ENCODE peak calls at places on chromosomes 1 and 21, in nine cellular contexts. C is KBM-7; D is Jurkat, Clone E6-1; J is GM03348; E is epithelial cell of prostate; O is iPS-NIHi11; F is caudate nucleus; H is GDM1; Q is activated gamma-delta T cell treated with Interleukin-2 at 50 U/mL for 16 hours. K is an unnamed sample.

GRCh38 chr1:40258445-40258769 is 371 bp downstream of the ZMPSTE24 start:
- DNase-seq in O (no peak), J (peak; percentile 23), C (no peak), H (no peak), Q (no peak), E (no peak), D (no peak), F (no peak), K (no peak)

GRCh38 chr1:229812693-229813092 is 186.6 kb downstream of the URB2 start:
- DNase-seq in F (no peak), J (no peak), C (no peak), H (no peak), D (no peak), E (no peak), O (no peak), Q (no peak), K (no peak)

GRCh38 chr1:205073511-205073910 is 10.7 kb downstream of the TMEM81 start:
- DNase-seq in O (no peak), Q (no peak), C (no peak), J (no peak), E (peak; percentile 18), F (no peak), D (no peak), H (no peak), K (peak; percentile 3)

GRCh38 chr1:44254392-44254791 is 41.1 kb downstream of the DMAP1 start:
- DNase-seq in D (peak; percentile 57), H (no peak), J (no peak), Q (no peak), C (no peak), E (no peak), O (no peak), F (no peak), K (no peak)

GRCh38 chr1:226912587-226913176 is 27.4 kb upstream of the COQ8A start:
- DNase-seq in Q (peak; percentile 35), D (no peak), F (peak; percentile 42), O (peak; percentile 86), H (no peak), J (peak; percentile 51), E (no peak), C (no peak), K (peak; percentile 25)

GRCh38 chr1:223702735-223703667 is 9.3 kb upstream of the CAPN2 start:
- DNase-seq in F (no peak), O (no peak), J (peak; percentile 31), D (no peak), C (no peak), Q (no peak), E (no peak), H (no peak), K (no peak)

GRCh38 chr1:175824079-175824478 is 80.7 kb upstream of the TNR start:
- DNase-seq in O (peak; percentile 37), H (no peak), Q (no peak), D (peak; percentile 35), F (no peak), C (peak; percentile 21), E (no peak), J (no peak), K (no peak)

GRCh38 chr1:101308001-101308659 is 71.3 kb downstream of the S1PR1 start:
- DNase-seq in H (no peak), F (no peak), E (no peak), C (no peak), D (no peak), O (no peak), J (no peak), Q (no peak), K (no peak)

GRCh38 chr1:15211424-15211823 is 35.6 kb upstream of the FHAD1 start:
- DNase-seq in H (no peak), J (no peak), E (no peak), O (no peak), F (no peak), Q (no peak), D (no peak), C (no peak), K (no peak)

GRCh38 chr1:231683439-231684165 is 57.0 kb downstream of the DISC1 start:
- DNase-seq in F (no peak), J (no peak), C (no peak), H (no peak), E (no peak), D (no peak), Q (no peak), O (no peak), K (no peak)

GRCh38 chr1:160261526-160261877 is 847 bp downstream of the DCAF8 start:
- DNase-seq in F (no peak), D (peak; percentile 37), O (peak; percentile 24), Q (peak; percentile 66), E (no peak), C (peak; percentile 61), H (no peak), J (peak; percentile 61), K (peak; percentile 61)

GRCh38 chr1:230801441-230801840 is 54.3 kb downstream of the CAPN9 start:
- DNase-seq in E (no peak), D (no peak), C (no peak), Q (no peak), H (no peak), F (no peak), J (no peak), O (no peak), K (no peak)

GRCh38 chr1:204961765-204962419 is 81.1 kb upstream of the CNTN2 start:
- DNase-seq in J (no peak), O (no peak), Q (no peak), E (no peak), C (no peak), H (no peak), F (no peak), D (no peak), K (no peak)

GRCh38 chr1:163766537-163766936 is 444.8 kb downstream of the NUF2 start:
- DNase-seq in Q (no peak), E (no peak), C (no peak), O (no peak), F (no peak), J (no peak), H (peak; percentile 4), D (peak; percentile 60), K (no peak)

GRCh38 chr1:92747735-92748134 is 37.2 kb downstream of the EVI5 start:
- DNase-seq in E (no peak), O (no peak), D (no peak), F (no peak), Q (no peak), C (no peak), J (peak; percentile 24), H (no peak), K (no peak)

GRCh38 chr1:26168410-26169167 is at the start of gene C1orf232:
- DNase-seq in F (no peak), H (no peak), D (no peak), O (no peak), C (no peak), J (no peak), E (no peak), Q (no peak), K (no peak)

GRCh38 chr1:58785424-58786058 is 1.7 kb upstream of the JUN start:
- DNase-seq in D (peak; percentile 67), C (no peak), Q (peak; percentile 30), E (peak; percentile 80), H (no peak), O (peak; percentile 54), F (peak; percentile 34), J (peak; percentile 16), K (peak; percentile 95)

GRCh38 chr1:54095543-54096286 is 42.3 kb downstream of the TCEANC2 start:
- DNase-seq in Q (no peak), D (no peak), O (no peak), C (peak; percentile 94), F (no peak), H (peak; percentile 83), J (no peak), E (no peak), K (no peak)

GRCh38 chr1:235073331-235073967 is 55.2 kb downstream of the TOMM20 start:
- DNase-seq in J (no peak), O (no peak), C (no peak), Q (no peak), E (peak; percentile 99), H (no peak), F (peak; percentile 16), D (no peak), K (peak; percentile 72)

GRCh38 chr1:233904979-233905415 is 521 bp downstream of the SLC35F3 start:
- DNase-seq in E (no peak), Q (no peak), O (peak; percentile 69), F (no peak), C (no peak), D (no peak), J (peak; percentile 11), H (no peak), K (peak; percentile 43)

GRCh38 chr1:167455786-167456446 is 62.4 kb downstream of the CD247 start:
- DNase-seq in D (no peak), C (peak; percentile 30), E (no peak), H (no peak), O (peak; percentile 38), J (peak; percentile 50), Q (no peak), F (peak; percentile 27), K (no peak)

GRCh38 chr1:211632117-211632807 is 43.2 kb downstream of the NEK2 start:
- DNase-seq in O (no peak), H (no peak), J (no peak), C (no peak), F (no peak), D (no peak), Q (no peak), E (no peak), K (no peak)

GRCh38 chr1:3453891-3454810 is at the start of gene ARHGEF16:
- DNase-seq in D (no peak), E (no peak), O (peak; percentile 94), J (peak; percentile 78), C (peak; percentile 49), H (no peak), Q (peak; percentile 21), F (no peak), K (peak; percentile 35)

GRCh38 chr1:92907949-92908684 is 53.1 kb downstream of the DIPK1A start:
- DNase-seq in E (peak; percentile 46), F (no peak), C (no peak), H (no peak), D (no peak), O (no peak), Q (no peak), J (no peak), K (peak; percentile 85)

GRCh38 chr1:3313579-3313955 is 140.9 kb upstream of the ARHGEF16 start:
- DNase-seq in F (peak; percentile 44), J (peak; percentile 91), C (no peak), D (no peak), E (no peak), H (no peak), O (peak; percentile 69), Q (no peak), K (no peak)

GRCh38 chr21:45162115-45162514 is 87.7 kb downstream of the ADARB1 start:
- DNase-seq in O (no peak), C (no peak), F (no peak), D (no peak), J (no peak), E (no peak), Q (no peak), H (no peak), K (no peak)

GRCh38 chr1:109240158-109241152 is 8.9 kb upstream of the CELSR2 start:
- DNase-seq in O (peak; percentile 56), E (peak; percentile 98), Q (no peak), F (peak; percentile 63), C (peak; percentile 29), D (no peak), H (no peak), J (peak; percentile 84), K (peak; percentile 95)

GRCh38 chr1:25486602-25487001 is 55.9 kb downstream of the MACO1 start:
- DNase-seq in D (no peak), Q (no peak), O (peak; percentile 30), E (no peak), C (no peak), H (no peak), F (no peak), J (peak; percentile 34), K (no peak)

GRCh38 chr1:202658766-202659165 is 51.5 kb downstream of the SYT2 start:
- DNase-seq in D (no peak), J (no peak), Q (no peak), E (no peak), H (no peak), C (no peak), F (no peak), O (no peak), K (no peak)

GRCh38 chr1:232271991-232272589 is 357.8 kb downstream of the SIPA1L2 start:
- DNase-seq in H (no peak), Q (no peak), O (no peak), J (no peak), E (no peak), F (no peak), C (no peak), D (no peak), K (no peak)

GRCh38 chr1:229148041-229148671 is 122.8 kb upstream of the RAB4A start:
- DNase-seq in F (no peak), O (peak; percentile 62), D (peak; percentile 85), J (no peak), E (no peak), Q (no peak), C (peak; percentile 94), H (peak; percentile 96), K (no peak)